ENCODE peak calls at places on chromosomes 2 and 18, in eight cellular contexts. M, V, X, G, B, E, J and Z are unnamed samples.

GRCh38 chr2:24491626-24492282 is 700 bp downstream of the NCOA1 start:
- DNase-seq in J (peak; percentile 19), E (no peak), X (peak; percentile 64), B (no peak), G (peak; percentile 71), V (peak; percentile 60), M (peak; percentile 92), Z (no peak)

GRCh38 chr18:57441395-57441794 is 6.2 kb downstream of the ONECUT2 start:
- DNase-seq in E (no peak), X (no peak), J (no peak), M (no peak), V (peak; percentile 76), B (peak; percentile 26), G (no peak), Z (no peak)

GRCh38 chr2:7674606-7675005 is 757.4 kb downstream of the RNF144A start:
- DNase-seq in B (no peak), X (no peak), J (no peak), V (peak; percentile 46), E (no peak), G (no peak), M (no peak), Z (no peak)

GRCh38 chr2:201049455-201049854 is 22.0 kb downstream of the HYCC2 start:
- DNase-seq in B (no peak), G (no peak), E (no peak), X (no peak), V (no peak), M (no peak), J (no peak), Z (no peak)

GRCh38 chr2:200158586-200159365 is 147.7 kb upstream of the SPATS2L start:
- DNase-seq in X (no peak), E (no peak), G (no peak), M (no peak), B (peak; percentile 16), V (no peak), J (no peak), Z (no peak)

GRCh38 chr2:8394131-8394530 is 287.7 kb upstream of the ID2 start:
- DNase-seq in V (no peak), B (no peak), M (no peak), X (no peak), J (no peak), G (no peak), E (no peak), Z (no peak)

GRCh38 chr2:37469126-37469525 is 124.7 kb downstream of the QPCT start:
- DNase-seq in X (no peak), G (no peak), J (no peak), B (no peak), E (no peak), V (no peak), M (no peak), Z (no peak)

GRCh38 chr2:164706522-164706921 is 85.2 kb upstream of the GRB14 start:
- DNase-seq in E (no peak), J (no peak), V (peak; percentile 91), M (no peak), G (no peak), X (no peak), B (peak; percentile 40), Z (peak; percentile 70)

GRCh38 chr2:10647451-10647850 is 42.3 kb downstream of the NOL10 start:
- DNase-seq in B (no peak), G (peak; percentile 96), J (no peak), X (no peak), V (no peak), E (no peak), M (no peak), Z (no peak)

GRCh38 chr2:237134321-237134720 is 48.6 kb downstream of the COPS8 start:
- DNase-seq in E (no peak), M (no peak), G (no peak), B (no peak), V (no peak), X (no peak), J (no peak), Z (no peak)

GRCh38 chr2:140144611-140145010 is 1364.4 kb upstream of the NXPH2 start:
- DNase-seq in V (no peak), B (no peak), G (no peak), M (no peak), E (no peak), X (no peak), J (no peak), Z (no peak)